ENCODE peak calls at places on chromosomes 6 and 20, in eight cellular contexts. R, T, O, S, U, N, F and E are unnamed samples.

GRCh38 chr6:42742116-42742894 is 3.6 kb downstream of the TBCC start:
- DNase-seq in R (no peak), T (no peak), O (peak), S (peak), U (no peak), N (no peak), F (peak), E (peak)

GRCh38 chr6:13524801-13525508 is 37.6 kb upstream of the GFOD1 start:
- DNase-seq in R (no peak), T (no peak), O (no peak), S (no peak), U (no peak), N (no peak), F (no peak), E (no peak)

GRCh38 chr6:53440331-53440730 is 91.6 kb upstream of the ELOVL5 start:
- DNase-seq in R (no peak), T (no peak), O (no peak), S (no peak), U (no peak), N (no peak), F (no peak), E (no peak)

GRCh38 chr6:126804255-126805064 is 314.0 kb upstream of the RSPO3 start:
- DNase-seq in R (peak), T (no peak), O (peak), S (peak), U (no peak), N (no peak), F (no peak), E (peak)

GRCh38 chr6:166543603-166544293 is 42.7 kb downstream of the RAMACL start:
- DNase-seq in R (no peak), T (no peak), O (no peak), S (no peak), U (no peak), N (no peak), F (no peak), E (no peak)

GRCh38 chr6:167663784-167664432 is 162.8 kb upstream of the AFDN start:
- DNase-seq in R (no peak), T (no peak), O (no peak), S (no peak), U (no peak), N (no peak), F (no peak), E (no peak)

GRCh38 chr6:14275493-14275851 is 157.9 kb downstream of the CD83 start:
- DNase-seq in R (no peak), T (peak), O (no peak), S (no peak), U (no peak), N (peak), F (no peak), E (peak)

GRCh38 chr6:124368131-124368530 is 564.5 kb downstream of the NKAIN2 start:
- DNase-seq in R (no peak), T (no peak), O (no peak), S (no peak), U (no peak), N (no peak), F (no peak), E (no peak)

GRCh38 chr6:117677553-117678131 is 2.4 kb downstream of the NUS1 start:
- DNase-seq in R (no peak), T (no peak), O (no peak), S (peak), U (no peak), N (no peak), F (no peak), E (peak)

GRCh38 chr20:21259346-21259745 is 43.8 kb upstream of the XRN2 start:
- DNase-seq in R (no peak), T (no peak), O (no peak), S (no peak), U (no peak), N (peak), F (no peak), E (no peak)